ENCODE peak calls at places on chromosomes 7 and 10, in four cellular contexts. M, W, C and S are unnamed samples.

GRCh38 chr7:100723732-100724275 is 3.5 kb downstream of the EPO start:
- DNase-seq in C (no peak), M (no peak), W (peak), S (no peak)

GRCh38 chr10:10389182-10389581 is 628.5 kb upstream of the CELF2 start:
- DNase-seq in M (no peak), W (no peak), C (no peak), S (no peak)

GRCh38 chr7:5549096-5549896 is 125.7 kb upstream of the TNRC18 start:
- DNase-seq in M (no peak), C (peak), W (no peak), S (no peak)

GRCh38 chr7:55504093-55504859 is 68.0 kb downstream of the VOPP1 start:
- DNase-seq in M (no peak), C (no peak), W (no peak), S (no peak)

GRCh38 chr7:30845426-30846135 is 66.1 kb upstream of the AQP1 start:
- DNase-seq in M (no peak), W (no peak), C (no peak), S (no peak)

GRCh38 chr7:127803626-127804025 is 151.6 kb downstream of the SND1 start:
- DNase-seq in M (no peak), C (peak), W (no peak), S (no peak)

GRCh38 chr10:51113007-51113406 is 38.7 kb downstream of the PRKG1 start:
- DNase-seq in M (no peak), W (no peak), C (no peak), S (no peak)

GRCh38 chr7:114345494-114345893 is 69.1 kb upstream of the FOXP2 start:
- DNase-seq in C (no peak), M (no peak), W (no peak), S (no peak)

GRCh38 chr10:74529205-74529604 is 297.2 kb upstream of the KAT6B start:
- DNase-seq in M (no peak), C (no peak), W (no peak), S (no peak)

GRCh38 chr10:127907411-127908105 is 655 bp downstream of the PTPRE start:
- DNase-seq in W (no peak), C (no peak), M (no peak), S (no peak)

GRCh38 chr10:6581750-6582697 is 1.9 kb upstream of the PRKCQ start:
- DNase-seq in W (no peak), M (no peak), C (peak), S (no peak)

GRCh38 chr7:147640821-147641220 is 949.7 kb upstream of the C7orf33 start:
- DNase-seq in M (no peak), C (no peak), W (no peak), S (no peak)

GRCh38 chr10:72058989-72059842 is 29.1 kb downstream of the SPOCK2 start:
- DNase-seq in M (no peak), W (no peak), C (no peak), S (no peak)

GRCh38 chr10:17516376-17516775 is 62.0 kb upstream of the ST8SIA6 start:
- DNase-seq in C (no peak), M (no peak), W (no peak), S (no peak)

GRCh38 chr10:74022941-74023629 is 25.2 kb downstream of the VCL start:
- DNase-seq in C (no peak), M (no peak), W (no peak), S (no peak)

GRCh38 chr7:106018566-106019338 is 55.7 kb downstream of the CDHR3 start:
- DNase-seq in W (no peak), M (no peak), C (peak), S (no peak)

GRCh38 chr7:134246347-134246746 is 70.4 kb downstream of the SLC35B4 start:
- DNase-seq in C (no peak), W (no peak), M (no peak), S (no peak)

GRCh38 chr7:44713141-44713540 is 35.5 kb upstream of the ZMIZ2 start:
- DNase-seq in C (peak), W (no peak), M (no peak), S (no peak)

GRCh38 chr10:15209827-15210509 is 41.5 kb upstream of the NMT2 start:
- DNase-seq in C (peak), M (peak), W (peak), S (peak)

GRCh38 chr7:117385340-117386124 is 41.8 kb downstream of the ASZ1 start:
- DNase-seq in C (no peak), W (no peak), M (no peak), S (no peak)

GRCh38 chr10:9786101-9786500 is 1231.6 kb upstream of the CELF2 start:
- DNase-seq in C (no peak), M (no peak), W (no peak), S (no peak)

GRCh38 chr7:147894271-147894670 is 696.3 kb upstream of the C7orf33 start:
- DNase-seq in W (no peak), C (no peak), M (peak), S (no peak)

GRCh38 chr10:71528371-71529202 is 131.9 kb downstream of the CDH23 start:
- DNase-seq in C (no peak), W (no peak), M (no peak), S (no peak)

DNA sequence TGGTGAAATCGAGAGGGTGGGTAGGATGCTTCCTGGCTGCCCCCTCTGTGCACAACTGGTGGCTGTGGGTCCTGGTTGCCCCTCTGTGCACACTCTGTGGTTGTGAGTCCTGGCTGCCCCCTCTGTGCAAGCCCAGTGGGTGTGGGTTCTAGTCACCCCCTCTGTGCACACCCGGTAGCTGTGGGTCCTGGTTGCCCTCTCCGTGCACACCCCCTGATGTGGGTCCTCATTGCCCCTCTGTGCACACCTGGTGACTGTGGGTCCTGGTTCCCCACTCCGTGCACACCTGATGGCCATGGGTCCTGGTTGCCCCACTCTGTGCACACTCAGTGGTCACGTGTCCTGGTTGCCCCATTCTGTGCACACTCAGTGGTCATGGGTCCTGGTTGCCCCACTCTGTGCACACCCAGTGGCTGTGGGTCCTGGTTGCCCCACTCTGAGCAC is 20.3 kb upstream of the RET start:
- DNase-seq in W (no peak), M (no peak), C (no peak), S (no peak)
- TF ChIP-seq BRCA1 in W (no peak), M (no peak), C (no peak), S (no peak)

DNA sequence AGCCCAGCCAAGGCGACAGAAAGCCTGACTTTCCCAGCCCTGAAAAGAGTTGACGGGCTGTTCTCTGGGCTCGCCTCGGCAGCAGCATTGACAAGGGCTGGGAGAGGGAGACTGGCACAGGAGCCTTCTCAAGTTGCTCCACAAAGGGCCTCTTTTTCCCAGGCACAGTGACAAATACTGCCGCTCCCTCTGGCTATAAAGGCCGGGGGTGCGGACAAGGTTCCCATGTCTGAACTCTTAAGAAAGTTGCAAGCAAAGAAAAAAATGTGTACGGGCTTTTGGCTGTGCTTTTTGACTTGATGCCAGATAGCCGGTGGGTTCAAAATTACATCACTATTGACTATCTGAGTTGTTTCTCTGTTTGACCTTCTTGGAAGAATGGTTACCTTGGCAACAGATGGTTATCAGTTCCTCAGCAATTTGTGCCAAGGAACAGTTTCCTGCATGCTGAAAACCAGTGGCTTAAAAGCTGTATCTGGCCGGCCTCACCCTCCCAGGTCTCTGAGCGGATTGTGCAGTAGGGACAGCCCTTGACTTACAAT is 115.9 kb upstream of the EEPD1 start:
- DNase-seq in W (no peak), C (no peak), M (no peak), S (no peak)
- TF ChIP-seq BRCA1 in W (no peak), C (no peak), M (no peak), S (no peak)

GRCh38 chr10:1549591-1550290 is 187.6 kb downstream of the ADARB2 start:
- DNase-seq in W (no peak), M (no peak), C (no peak), S (no peak)
- TF ChIP-seq BRCA1 in W (no peak), M (no peak), C (no peak), S (no peak)

GRCh38 chr7:41163991-41164390 is 538.9 kb downstream of the INHBA start:
- DNase-seq in M (no peak), W (no peak), C (no peak), S (no peak)
- TF ChIP-seq BRCA1 in M (no peak), W (no peak), C (no peak), S (no peak)

GRCh38 chr7:35988818-35989217 is 164.2 kb upstream of the EEPD1 start:
- DNase-seq in M (no peak), C (no peak), W (no peak), S (no peak)

GRCh38 chr7:35983585-35983984 is 169.5 kb upstream of the EEPD1 start:
- DNase-seq in M (no peak), C (no peak), W (no peak), S (no peak)

GRCh38 chr7:35985126-35985754 is 167.8 kb upstream of the EEPD1 start:
- DNase-seq in M (peak), W (peak), C (peak), S (no peak)

GRCh38 chr7:35988105-35988504 is 164.9 kb upstream of the EEPD1 start:
- DNase-seq in M (no peak), C (no peak), W (no peak), S (no peak)

GRCh38 chr7:35987016-35987415 is 166.0 kb upstream of the EEPD1 start:
- DNase-seq in W (no peak), C (no peak), M (no peak), S (no peak)
- TF ChIP-seq BRCA1 in W (no peak), C (no peak), M (no peak), S (no peak)

GRCh38 chr10:109912335-109913282 is 10.7 kb downstream of the XPNPEP1 start:
- DNase-seq in C (no peak), M (no peak), W (no peak), S (peak)
- TF ChIP-seq BRCA1 in C (no peak), M (no peak), W (no peak), S (no peak)

GRCh38 chr7:116097365-116098009 is 66.9 kb upstream of the TFEC start:
- DNase-seq in C (peak), M (no peak), W (peak), S (no peak)
- TF ChIP-seq BRCA1 in C (no peak), M (no peak), W (no peak), S (no peak)